ENCODE peak calls at places on chromosomes 5 and 9, in nine cellular contexts. F is HCT116, H is GM23338, S is body of pancreas, E is cardiac muscle cell, N is heart left ventricle, Z is esophagus squamous epithelium, B is SJCRH30, M is H9. U is an unnamed sample. For H3K4me1, the result is how much of the 10 kb centered on the place peaks cover.

GRCh38 chr5:54655761-54656160 is 138.2 kb downstream of the SNX18 start:
- DNase-seq in F (no peak), H (no peak), S (no peak), E (no peak), N (no peak), Z (no peak), B (no peak), M (no peak), U (no peak)

GRCh38 chr9:116980582-116980981 is 293.5 kb downstream of the TRIM32 start:
- DNase-seq in F (no peak), H (no peak), S (no peak), E (no peak), N (no peak), Z (no peak), B (no peak), M (no peak), U (no peak)

GRCh38 chr5:42274913-42275312 is 148.3 kb upstream of the GHR start:
- DNase-seq in F (no peak), H (peak), S (no peak), E (no peak), N (no peak), Z (no peak), B (peak), M (no peak), U (no peak)

GRCh38 chr5:151078490-151079262 is 2.2 kb downstream of the TNIP1 start:
- DNase-seq in F (no peak), H (no peak), S (no peak), E (no peak), N (peak), Z (no peak), B (no peak), M (no peak), U (no peak)

GRCh38 chr5:145678255-145678654 is 156.9 kb downstream of the PRELID2 start:
- DNase-seq in F (no peak), H (no peak), S (no peak), E (no peak), N (no peak), Z (no peak), B (no peak), M (no peak), U (no peak)

GRCh38 chr9:83062653-83063527 is at the start of gene RASEF:
- DNase-seq in F (no peak), H (peak), S (peak), E (peak), N (no peak), Z (no peak), B (peak), M (peak), U (no peak)

GRCh38 chr9:78369644-78370219 is 72.8 kb downstream of the PSAT1 start:
- DNase-seq in F (peak), H (peak), S (peak), E (peak), N (peak), Z (no peak), B (peak), M (peak), U (peak)

GRCh38 chr9:128286435-128286834 is 10.4 kb downstream of the SWI5 start:
- DNase-seq in F (no peak), H (no peak), S (no peak), E (peak), N (peak), Z (no peak), B (no peak), M (no peak), U (no peak)

GRCh38 chr9:71910602-71911060 is 362 bp downstream of the ABHD17B start:
- DNase-seq in F (no peak), H (no peak), S (no peak), E (no peak), N (no peak), Z (no peak), B (peak), M (no peak), U (no peak)

GRCh38 chr5:100803391-100803790 is 99.7 kb downstream of the ST8SIA4 start:
- DNase-seq in F (no peak), H (no peak), S (peak), E (peak), N (no peak), Z (no peak), B (no peak), M (no peak), U (no peak)

GRCh38 chr9:134361843-134362414 is 35.7 kb downstream of the RXRA start:
- DNase-seq in F (no peak), H (no peak), S (no peak), E (no peak), N (no peak), Z (no peak), B (no peak), M (no peak), U (no peak)
- H3K4me1 ChIP-seq in F (under half), H (under half), S (half or more), E (under half), N (half or more), Z (half or more), B (under half), M (under half), U (under half)

DNA sequence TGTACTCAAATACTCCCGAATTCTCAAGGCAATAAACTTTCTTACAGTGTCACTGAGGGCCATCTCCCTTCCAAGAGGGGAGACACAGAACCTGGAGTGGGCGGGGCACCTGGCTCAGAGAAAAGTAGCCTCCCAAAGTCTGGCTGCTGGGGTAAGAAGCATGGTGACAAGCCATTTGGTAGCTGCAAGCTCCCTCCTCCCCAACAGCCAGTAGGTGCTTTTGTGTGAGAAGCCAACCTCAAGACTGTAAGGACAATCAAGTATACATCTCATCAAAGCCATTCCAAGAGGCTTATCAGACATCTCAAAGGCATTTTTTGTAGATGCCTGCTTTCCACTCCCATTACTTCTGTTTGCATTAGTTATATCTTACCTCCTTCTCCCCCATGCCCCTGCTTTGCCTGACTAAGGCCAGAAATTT is 1.4 kb downstream of the DAB2 start:
- DNase-seq in F (no peak), H (peak), S (no peak), E (no peak), N (peak), Z (no peak), B (no peak), M (peak), U (no peak)
- H3K4me1 ChIP-seq in F (under half), H (under half), S (under half), E (under half), N (under half), Z (under half), B (under half), M (under half), U (under half)

DNA sequence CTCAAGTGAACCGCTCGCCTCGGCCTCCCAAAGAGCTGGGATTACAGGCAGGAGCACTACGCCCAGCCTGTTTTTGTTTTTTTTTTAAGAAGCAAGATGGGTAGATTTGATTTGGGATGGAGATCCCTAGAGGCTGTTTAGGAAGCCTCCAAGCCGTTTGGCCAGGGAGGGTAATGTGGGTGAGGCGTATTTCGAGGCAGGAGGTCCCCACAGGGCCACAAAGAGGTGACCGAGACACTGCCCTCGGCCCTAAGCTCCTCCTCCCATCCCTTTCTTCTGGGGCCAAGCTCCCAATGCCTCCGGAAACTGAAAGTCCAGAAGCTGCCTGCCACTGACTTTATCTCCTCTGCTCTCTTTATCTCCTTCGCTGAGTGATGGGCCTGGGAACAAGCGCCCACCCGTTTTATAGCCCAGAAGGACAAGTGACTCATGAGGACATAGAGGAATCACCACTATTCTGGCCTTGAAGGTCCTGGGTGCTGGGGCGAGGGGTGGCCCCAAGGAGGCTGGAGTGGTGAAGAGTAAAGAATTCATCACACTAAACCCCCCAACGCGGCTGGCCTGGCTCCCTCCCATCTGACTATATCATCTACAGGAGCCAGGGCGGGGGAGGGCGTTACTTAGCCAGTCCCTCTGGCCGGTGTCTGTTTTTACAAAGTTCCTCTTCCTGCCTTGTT is 2.0 kb upstream of the RALGDS start:
- DNase-seq in F (no peak), H (peak), S (no peak), E (peak), N (no peak), Z (no peak), B (no peak), M (no peak), U (no peak)
- H3K4me1 ChIP-seq in F (half or more), H (under half), S (half or more), E (half or more), N (half or more), Z (half or more), B (under half), M (under half), U (under half)

DNA sequence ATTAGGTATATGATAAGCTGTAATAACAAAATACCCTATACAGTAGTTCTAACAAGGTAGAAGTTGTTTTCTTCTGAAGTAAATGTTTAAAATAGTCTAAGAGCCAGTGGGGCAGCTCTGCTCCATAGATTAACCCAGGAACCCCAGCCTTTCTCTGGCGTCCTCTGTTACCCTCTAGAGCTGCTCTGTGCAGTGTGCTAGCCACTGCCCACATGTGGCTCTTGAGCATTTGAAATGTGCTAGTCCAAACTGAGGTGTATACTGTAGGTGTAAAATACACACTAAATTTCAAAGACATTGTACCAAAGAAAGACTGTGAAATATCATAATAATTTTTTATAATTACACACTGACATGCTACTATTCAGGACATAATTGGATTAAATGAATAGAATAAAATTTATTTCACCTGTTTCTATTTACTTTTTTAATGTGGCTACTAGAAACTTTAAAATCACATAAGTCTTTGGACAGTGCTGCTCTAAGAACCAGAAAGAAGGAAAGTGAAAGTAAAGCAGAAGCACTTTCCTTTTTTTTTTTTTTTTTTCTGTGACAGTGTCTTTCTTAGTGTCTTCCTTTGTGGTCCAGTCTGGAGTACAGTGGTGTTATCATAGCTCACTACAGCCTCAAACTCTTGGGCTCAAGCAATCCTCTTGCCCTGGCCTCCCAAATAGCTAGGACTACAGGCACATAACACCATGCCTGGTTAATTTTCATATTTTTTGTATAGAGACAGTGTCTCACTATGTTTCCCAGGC is 39.3 kb downstream of the RAI14 start:
- DNase-seq in F (no peak), H (no peak), S (no peak), E (no peak), N (no peak), Z (no peak), B (no peak), M (no peak), U (no peak)
- H3K4me1 ChIP-seq in F (under half), H (half or more), S (under half), E (under half), N (under half), Z (under half), B (under half), M (under half), U (under half)

GRCh38 chr5:167851416-167851815 is 440.0 kb upstream of the WWC1 start:
- DNase-seq in F (no peak), H (no peak), S (no peak), E (peak), N (no peak), Z (no peak), B (no peak), M (no peak), U (no peak)

GRCh38 chr5:167853421-167853820 is 438.0 kb upstream of the WWC1 start:
- DNase-seq in F (no peak), H (no peak), S (no peak), E (peak), N (no peak), Z (no peak), B (no peak), M (no peak), U (no peak)

GRCh38 chr5:167849874-167850273 is 441.6 kb upstream of the WWC1 start:
- DNase-seq in F (no peak), H (no peak), S (no peak), E (peak), N (no peak), Z (no peak), B (no peak), M (no peak), U (no peak)

GRCh38 chr5:167850901-167851300 is 440.5 kb upstream of the WWC1 start:
- DNase-seq in F (no peak), H (no peak), S (no peak), E (peak), N (no peak), Z (no peak), B (no peak), M (no peak), U (no peak)

GRCh38 chr5:167852515-167852914 is 438.9 kb upstream of the WWC1 start:
- DNase-seq in F (no peak), H (no peak), S (no peak), E (no peak), N (no peak), Z (no peak), B (no peak), M (no peak), U (no peak)
- H3K4me1 ChIP-seq in F (under half), H (under half), S (under half), E (under half), N (under half), Z (under half), B (under half), M (under half), U (under half)